ENCODE peak calls at places on chromosome 7, in five cellular contexts. F is HCEC 1CT, Z is GM12865, Q is neural progenitor cell, N is AG04450. E is an unnamed sample.

GRCh38 chr7:111863269-111863668 is 301.0 kb upstream of the IMMP2L start:
- DNase-seq in F (no peak), Z (no peak), Q (no peak), N (no peak), E (no peak)

GRCh38 chr7:100220833-100221718 is 1.3 kb downstream of the PVRIG start:
- DNase-seq in F (no peak), Z (peak), Q (no peak), N (no peak), E (peak)

GRCh38 chr7:112116894-112117293 is 89.3 kb downstream of the DOCK4 start:
- DNase-seq in F (no peak), Z (no peak), Q (no peak), N (no peak), E (no peak)

GRCh38 chr7:155858521-155859061 is 46.3 kb upstream of the SHH start:
- DNase-seq in F (no peak), Z (no peak), Q (no peak), N (no peak), E (no peak)

GRCh38 chr7:105654994-105655900 is 74.0 kb upstream of the EFCAB10 start:
- DNase-seq in F (no peak), Z (no peak), Q (peak), N (peak), E (peak)

GRCh38 chr7:28469562-28469961 is 57.2 kb downstream of the CREB5 start:
- DNase-seq in F (no peak), Z (no peak), Q (no peak), N (no peak), E (no peak)

GRCh38 chr7:22435720-22436119 is 64.3 kb downstream of the STEAP1B start:
- DNase-seq in F (no peak), Z (peak), Q (no peak), N (no peak), E (no peak)

GRCh38 chr7:140542226-140542625 is 62.9 kb upstream of the MKRN1 start:
- DNase-seq in F (peak), Z (no peak), Q (peak), N (no peak), E (no peak)

GRCh38 chr7:13508586-13508985 is 480.9 kb downstream of the ETV1 start:
- DNase-seq in F (no peak), Z (no peak), Q (peak), N (no peak), E (no peak)

GRCh38 chr7:108143658-108144420 is 13.7 kb upstream of the LAMB4 start:
- DNase-seq in F (no peak), Z (no peak), Q (no peak), N (no peak), E (no peak)

GRCh38 chr7:76063525-76063924 is 15.6 kb downstream of the MDH2 start:
- DNase-seq in F (no peak), Z (no peak), Q (no peak), N (no peak), E (no peak)

GRCh38 chr7:130009848-130010688 is 41.1 kb downstream of the ZC3HC1 start:
- DNase-seq in F (peak), Z (peak), Q (no peak), N (peak), E (peak)

GRCh38 chr7:29900745-29901144 is 88.9 kb downstream of the SCRN1 start:
- DNase-seq in F (no peak), Z (no peak), Q (no peak), N (no peak), E (peak)

GRCh38 chr7:128672927-128673517 is 930 bp downstream of the GARIN1A start:
- DNase-seq in F (peak), Z (peak), Q (peak), N (no peak), E (peak)

GRCh38 chr7:50307368-50308012 is 3.0 kb downstream of the IKZF1 start:
- DNase-seq in F (no peak), Z (peak), Q (peak), N (no peak), E (peak)

GRCh38 chr7:8765374-8765773 is 332.0 kb downstream of the NXPH1 start:
- DNase-seq in F (no peak), Z (no peak), Q (no peak), N (no peak), E (no peak)

GRCh38 chr7:43112941-43113621 is 634 bp downstream of the HECW1 start:
- DNase-seq in F (no peak), Z (no peak), Q (peak), N (no peak), E (no peak)

GRCh38 chr7:79258826-79259225 is 194.6 kb downstream of the MAGI2 start:
- DNase-seq in F (no peak), Z (no peak), Q (no peak), N (no peak), E (no peak)

GRCh38 chr7:128030999-128031681 is at the start of gene LRRC4:
- DNase-seq in F (peak), Z (peak), Q (peak), N (no peak), E (no peak)

GRCh38 chr7:28774529-28775057 is 183.5 kb downstream of the TRIL start:
- DNase-seq in F (no peak), Z (no peak), Q (no peak), N (no peak), E (no peak)

GRCh38 chr7:44698046-44698580 is 50.5 kb upstream of the ZMIZ2 start:
- DNase-seq in F (no peak), Z (no peak), Q (no peak), N (no peak), E (no peak)

GRCh38 chr7:6637544-6638229 is 569 bp downstream of the ZNF316 start:
- DNase-seq in F (no peak), Z (peak), Q (peak), N (no peak), E (peak)

GRCh38 chr7:15594461-15594860 is 32.6 kb upstream of the AGMO start:
- DNase-seq in F (no peak), Z (no peak), Q (no peak), N (no peak), E (no peak)

GRCh38 chr7:39811161-39811614 is 138.9 kb upstream of the CDK13 start:
- DNase-seq in F (no peak), Z (no peak), Q (no peak), N (no peak), E (no peak)

GRCh38 chr7:47253650-47254080 is 328.2 kb downstream of the TNS3 start:
- DNase-seq in F (peak), Z (no peak), Q (peak), N (peak), E (no peak)

GRCh38 chr7:113875224-113875623 is 43.6 kb downstream of the PPP1R3A start:
- DNase-seq in F (no peak), Z (no peak), Q (no peak), N (no peak), E (no peak)

GRCh38 chr7:151867912-151868804 is 8.8 kb downstream of the PRKAG2 start:
- DNase-seq in F (no peak), Z (no peak), Q (no peak), N (no peak), E (no peak)

GRCh38 chr7:73872056-73872908 is 11.3 kb downstream of the TMEM270 start:
- DNase-seq in F (no peak), Z (no peak), Q (no peak), N (no peak), E (no peak)

GRCh38 chr7:155604504-155604997 is 39.9 kb upstream of the RBM33 start:
- DNase-seq in F (no peak), Z (no peak), Q (no peak), N (no peak), E (no peak)

GRCh38 chr7:73908123-73908611 is 47.2 kb downstream of the TMEM270 start:
- DNase-seq in F (no peak), Z (no peak), Q (no peak), N (no peak), E (no peak)

GRCh38 chr7:127918130-127918529 is 113.1 kb downstream of the LRRC4 start:
- DNase-seq in F (no peak), Z (no peak), Q (no peak), N (no peak), E (no peak)

E was measured in RPMI8226.